ENCODE peak calls at places on chromosomes 16 and 17, in ten cellular contexts. One of them, this sample, is unnamed.

GRCh38 chr16:24652209-24652712 is 77.2 kb upstream of the TNRC6A start:
- DNase-seq in activated CD4-positive, alpha-beta T cell treated with anti-CD3 and anti-CD28 coated beads for 48 hours: no peak
- DNase-seq in LHCN-M2: no peak
- DNase-seq in BE2C: peak
- DNase-seq in NCI-H1417: no peak
- DNase-seq in KBM-7: no peak
- DNase-seq in endothelial cell of umbilical vein: no peak
- DNase-seq in anterior cingulate cortex: no peak
- DNase-seq in bronchial epithelial cell: no peak
- DNase-seq in psoas muscle: no peak
- DNase-seq in this sample: no peak

GRCh38 chr16:68883685-68884084 is 40.4 kb downstream of the TANGO6 start:
- DNase-seq in activated CD4-positive, alpha-beta T cell treated with anti-CD3 and anti-CD28 coated beads for 48 hours: no peak
- DNase-seq in LHCN-M2: no peak
- DNase-seq in BE2C: no peak
- DNase-seq in NCI-H1417: no peak
- DNase-seq in KBM-7: no peak
- DNase-seq in endothelial cell of umbilical vein: no peak
- DNase-seq in anterior cingulate cortex: no peak
- DNase-seq in bronchial epithelial cell: no peak
- DNase-seq in psoas muscle: no peak
- DNase-seq in this sample: no peak

GRCh38 chr16:1430759-1431496 is at the start of gene PERCC1:
- DNase-seq in activated CD4-positive, alpha-beta T cell treated with anti-CD3 and anti-CD28 coated beads for 48 hours: no peak
- DNase-seq in LHCN-M2: no peak
- DNase-seq in BE2C: peak
- DNase-seq in NCI-H1417: peak
- DNase-seq in KBM-7: no peak
- DNase-seq in endothelial cell of umbilical vein: no peak
- DNase-seq in anterior cingulate cortex: no peak
- DNase-seq in bronchial epithelial cell: no peak
- DNase-seq in psoas muscle: no peak
- DNase-seq in this sample: peak

GRCh38 chr17:76265624-76266243 is 586 bp downstream of the UBALD2 start:
- DNase-seq in activated CD4-positive, alpha-beta T cell treated with anti-CD3 and anti-CD28 coated beads for 48 hours: peak
- DNase-seq in LHCN-M2: peak
- DNase-seq in BE2C: peak
- DNase-seq in NCI-H1417: peak
- DNase-seq in KBM-7: peak
- DNase-seq in endothelial cell of umbilical vein: peak
- DNase-seq in anterior cingulate cortex: peak
- DNase-seq in bronchial epithelial cell: no peak
- DNase-seq in psoas muscle: peak
- DNase-seq in this sample: peak

GRCh38 chr17:17235212-17236174 is 1.5 kb downstream of the FLCN start:
- DNase-seq in activated CD4-positive, alpha-beta T cell treated with anti-CD3 and anti-CD28 coated beads for 48 hours: no peak
- DNase-seq in LHCN-M2: peak
- DNase-seq in BE2C: no peak
- DNase-seq in NCI-H1417: peak
- DNase-seq in KBM-7: peak
- DNase-seq in endothelial cell of umbilical vein: peak
- DNase-seq in anterior cingulate cortex: no peak
- DNase-seq in bronchial epithelial cell: peak
- DNase-seq in psoas muscle: no peak
- DNase-seq in this sample: no peak

GRCh38 chr16:57299719-57300386 is 15.4 kb upstream of the PLLP start:
- DNase-seq in activated CD4-positive, alpha-beta T cell treated with anti-CD3 and anti-CD28 coated beads for 48 hours: peak
- DNase-seq in LHCN-M2: peak
- DNase-seq in BE2C: peak
- DNase-seq in NCI-H1417: peak
- DNase-seq in KBM-7: peak
- DNase-seq in endothelial cell of umbilical vein: peak
- DNase-seq in anterior cingulate cortex: peak
- DNase-seq in bronchial epithelial cell: peak
- DNase-seq in psoas muscle: peak
- DNase-seq in this sample: peak

GRCh38 chr16:11977206-11978041 is 890 bp downstream of the SNX29 start:
- DNase-seq in activated CD4-positive, alpha-beta T cell treated with anti-CD3 and anti-CD28 coated beads for 48 hours: no peak
- DNase-seq in LHCN-M2: peak
- DNase-seq in BE2C: no peak
- DNase-seq in NCI-H1417: no peak
- DNase-seq in KBM-7: no peak
- DNase-seq in endothelial cell of umbilical vein: peak
- DNase-seq in anterior cingulate cortex: peak
- DNase-seq in bronchial epithelial cell: peak
- DNase-seq in psoas muscle: peak
- DNase-seq in this sample: no peak

GRCh38 chr16:5158494-5158893 is 60.9 kb upstream of the EEF2KMT start:
- DNase-seq in activated CD4-positive, alpha-beta T cell treated with anti-CD3 and anti-CD28 coated beads for 48 hours: no peak
- DNase-seq in LHCN-M2: no peak
- DNase-seq in BE2C: no peak
- DNase-seq in NCI-H1417: no peak
- DNase-seq in KBM-7: no peak
- DNase-seq in endothelial cell of umbilical vein: no peak
- DNase-seq in anterior cingulate cortex: no peak
- DNase-seq in bronchial epithelial cell: no peak
- DNase-seq in psoas muscle: no peak
- DNase-seq in this sample: no peak

GRCh38 chr16:87956169-87956770 is 5.0 kb downstream of the BANP start:
- DNase-seq in activated CD4-positive, alpha-beta T cell treated with anti-CD3 and anti-CD28 coated beads for 48 hours: peak
- DNase-seq in LHCN-M2: no peak
- DNase-seq in BE2C: no peak
- DNase-seq in NCI-H1417: peak
- DNase-seq in KBM-7: peak
- DNase-seq in endothelial cell of umbilical vein: peak
- DNase-seq in anterior cingulate cortex: no peak
- DNase-seq in bronchial epithelial cell: no peak
- DNase-seq in psoas muscle: no peak
- DNase-seq in this sample: no peak

GRCh38 chr17:65123757-65124675 is 13.2 kb upstream of the RGS9 start:
- DNase-seq in activated CD4-positive, alpha-beta T cell treated with anti-CD3 and anti-CD28 coated beads for 48 hours: no peak
- DNase-seq in LHCN-M2: peak
- DNase-seq in BE2C: no peak
- DNase-seq in NCI-H1417: no peak
- DNase-seq in KBM-7: no peak
- DNase-seq in endothelial cell of umbilical vein: peak
- DNase-seq in anterior cingulate cortex: no peak
- DNase-seq in bronchial epithelial cell: peak
- DNase-seq in psoas muscle: no peak
- DNase-seq in this sample: no peak

GRCh38 chr17:376936-377863 is 24.6 kb upstream of the RPH3AL start:
- DNase-seq in activated CD4-positive, alpha-beta T cell treated with anti-CD3 and anti-CD28 coated beads for 48 hours: no peak
- DNase-seq in LHCN-M2: peak
- DNase-seq in BE2C: no peak
- DNase-seq in NCI-H1417: peak
- DNase-seq in KBM-7: peak
- DNase-seq in endothelial cell of umbilical vein: no peak
- DNase-seq in anterior cingulate cortex: no peak
- DNase-seq in bronchial epithelial cell: no peak
- DNase-seq in psoas muscle: peak
- DNase-seq in this sample: peak

GRCh38 chr17:78040561-78041400 is 82.3 kb downstream of the TNRC6C start:
- DNase-seq in activated CD4-positive, alpha-beta T cell treated with anti-CD3 and anti-CD28 coated beads for 48 hours: peak
- DNase-seq in LHCN-M2: peak
- DNase-seq in BE2C: peak
- DNase-seq in NCI-H1417: peak
- DNase-seq in KBM-7: no peak
- DNase-seq in endothelial cell of umbilical vein: peak
- DNase-seq in anterior cingulate cortex: peak
- DNase-seq in bronchial epithelial cell: peak
- DNase-seq in psoas muscle: peak
- DNase-seq in this sample: peak

GRCh38 chr16:56237451-56237930 is 46.2 kb downstream of the GNAO1 start:
- DNase-seq in activated CD4-positive, alpha-beta T cell treated with anti-CD3 and anti-CD28 coated beads for 48 hours: no peak
- DNase-seq in LHCN-M2: no peak
- DNase-seq in BE2C: no peak
- DNase-seq in NCI-H1417: no peak
- DNase-seq in KBM-7: no peak
- DNase-seq in endothelial cell of umbilical vein: no peak
- DNase-seq in anterior cingulate cortex: peak
- DNase-seq in bronchial epithelial cell: no peak
- DNase-seq in psoas muscle: no peak
- DNase-seq in this sample: no peak

GRCh38 chr17:27475070-27475673 is 18.9 kb downstream of the KSR1 start:
- DNase-seq in activated CD4-positive, alpha-beta T cell treated with anti-CD3 and anti-CD28 coated beads for 48 hours: peak
- DNase-seq in LHCN-M2: no peak
- DNase-seq in BE2C: no peak
- DNase-seq in NCI-H1417: peak
- DNase-seq in KBM-7: no peak
- DNase-seq in endothelial cell of umbilical vein: no peak
- DNase-seq in anterior cingulate cortex: no peak
- DNase-seq in bronchial epithelial cell: peak
- DNase-seq in psoas muscle: no peak
- DNase-seq in this sample: no peak

GRCh38 chr17:17020821-17021193 is 21.4 kb upstream of the MPRIP start:
- DNase-seq in activated CD4-positive, alpha-beta T cell treated with anti-CD3 and anti-CD28 coated beads for 48 hours: no peak
- DNase-seq in LHCN-M2: no peak
- DNase-seq in BE2C: no peak
- DNase-seq in NCI-H1417: no peak
- DNase-seq in KBM-7: no peak
- DNase-seq in endothelial cell of umbilical vein: no peak
- DNase-seq in anterior cingulate cortex: no peak
- DNase-seq in bronchial epithelial cell: no peak
- DNase-seq in psoas muscle: no peak
- DNase-seq in this sample: no peak

GRCh38 chr17:73003487-73003886 is 89.0 kb downstream of the SLC39A11 start:
- DNase-seq in activated CD4-positive, alpha-beta T cell treated with anti-CD3 and anti-CD28 coated beads for 48 hours: no peak
- DNase-seq in LHCN-M2: no peak
- DNase-seq in BE2C: no peak
- DNase-seq in NCI-H1417: no peak
- DNase-seq in KBM-7: no peak
- DNase-seq in endothelial cell of umbilical vein: no peak
- DNase-seq in anterior cingulate cortex: no peak
- DNase-seq in bronchial epithelial cell: peak
- DNase-seq in psoas muscle: no peak
- DNase-seq in this sample: no peak

GRCh38 chr16:47887496-47887895 is 268.3 kb downstream of the ABCC12 start:
- DNase-seq in activated CD4-positive, alpha-beta T cell treated with anti-CD3 and anti-CD28 coated beads for 48 hours: no peak
- DNase-seq in LHCN-M2: peak
- DNase-seq in BE2C: no peak
- DNase-seq in NCI-H1417: peak
- DNase-seq in KBM-7: no peak
- DNase-seq in endothelial cell of umbilical vein: no peak
- DNase-seq in anterior cingulate cortex: no peak
- DNase-seq in bronchial epithelial cell: peak
- DNase-seq in psoas muscle: no peak
- DNase-seq in this sample: no peak